ENCODE peak calls at places on chromosome 9, in nine cellular contexts. One of them, this sample, is unnamed.

GRCh38 chr9:131714161-131714646 is 25.7 kb downstream of the RAPGEF1 start:
- DNase-seq in mammary epithelial cell: peak; percentile 93
- DNase-seq in brain microvascular endothelial cell: peak; percentile 80
- DNase-seq in pons: no peak
- DNase-seq in omental fat pad: no peak
- DNase-seq in stimulated activated naive CD8-positive, alpha-beta T cell treated with anti-CD3 and anti-CD28 coated beads, Interleukin-15, amount 100 ng/mL, for 72 hours: no peak
- DNase-seq in foreskin keratinocyte: peak; percentile 92
- DNase-seq in fibroblast of the conjunctiva: peak; percentile 53
- DNase-seq in activated CD4-positive, alpha-beta T cell treated with anti-CD3 and anti-CD28 coated beads, Interleukin-2, amount 50 U/mL, for 48 hours: no peak
- DNase-seq in this sample: no peak

GRCh38 chr9:69981686-69982450 is 61.8 kb upstream of the MAMDC2 start:
- DNase-seq in mammary epithelial cell: no peak
- DNase-seq in brain microvascular endothelial cell: peak; percentile 57
- DNase-seq in pons: no peak
- DNase-seq in omental fat pad: no peak
- DNase-seq in stimulated activated naive CD8-positive, alpha-beta T cell treated with anti-CD3 and anti-CD28 coated beads, Interleukin-15, amount 100 ng/mL, for 72 hours: no peak
- DNase-seq in foreskin keratinocyte: peak; percentile 75
- DNase-seq in fibroblast of the conjunctiva: no peak
- DNase-seq in activated CD4-positive, alpha-beta T cell treated with anti-CD3 and anti-CD28 coated beads, Interleukin-2, amount 50 U/mL, for 48 hours: no peak
- DNase-seq in this sample: no peak

GRCh38 chr9:6218099-6218502 is 2.5 kb downstream of the IL33 start:
- DNase-seq in mammary epithelial cell: peak; percentile 61
- DNase-seq in brain microvascular endothelial cell: no peak
- DNase-seq in pons: no peak
- DNase-seq in omental fat pad: no peak
- DNase-seq in stimulated activated naive CD8-positive, alpha-beta T cell treated with anti-CD3 and anti-CD28 coated beads, Interleukin-15, amount 100 ng/mL, for 72 hours: no peak
- DNase-seq in foreskin keratinocyte: peak; percentile 49
- DNase-seq in fibroblast of the conjunctiva: peak; percentile 49
- DNase-seq in activated CD4-positive, alpha-beta T cell treated with anti-CD3 and anti-CD28 coated beads, Interleukin-2, amount 50 U/mL, for 48 hours: no peak
- DNase-seq in this sample: no peak

GRCh38 chr9:135976944-135977343 is 15.8 kb upstream of the UBAC1 start:
- DNase-seq in mammary epithelial cell: no peak
- DNase-seq in brain microvascular endothelial cell: no peak
- DNase-seq in pons: no peak
- DNase-seq in omental fat pad: no peak
- DNase-seq in stimulated activated naive CD8-positive, alpha-beta T cell treated with anti-CD3 and anti-CD28 coated beads, Interleukin-15, amount 100 ng/mL, for 72 hours: no peak
- DNase-seq in foreskin keratinocyte: no peak
- DNase-seq in fibroblast of the conjunctiva: no peak
- DNase-seq in activated CD4-positive, alpha-beta T cell treated with anti-CD3 and anti-CD28 coated beads, Interleukin-2, amount 50 U/mL, for 48 hours: no peak
- DNase-seq in this sample: no peak

GRCh38 chr9:131960805-131961495 is 118.7 kb downstream of the MED27 start:
- DNase-seq in mammary epithelial cell: peak; percentile 31
- DNase-seq in brain microvascular endothelial cell: no peak
- DNase-seq in pons: peak; percentile 94
- DNase-seq in omental fat pad: no peak
- DNase-seq in stimulated activated naive CD8-positive, alpha-beta T cell treated with anti-CD3 and anti-CD28 coated beads, Interleukin-15, amount 100 ng/mL, for 72 hours: no peak
- DNase-seq in foreskin keratinocyte: no peak
- DNase-seq in fibroblast of the conjunctiva: no peak
- DNase-seq in activated CD4-positive, alpha-beta T cell treated with anti-CD3 and anti-CD28 coated beads, Interleukin-2, amount 50 U/mL, for 48 hours: no peak
- DNase-seq in this sample: no peak

GRCh38 chr9:134496413-134497282 is 145.0 kb upstream of the COL5A1 start:
- DNase-seq in mammary epithelial cell: no peak
- DNase-seq in brain microvascular endothelial cell: peak; percentile 75
- DNase-seq in pons: no peak
- DNase-seq in omental fat pad: no peak
- DNase-seq in stimulated activated naive CD8-positive, alpha-beta T cell treated with anti-CD3 and anti-CD28 coated beads, Interleukin-15, amount 100 ng/mL, for 72 hours: no peak
- DNase-seq in foreskin keratinocyte: no peak
- DNase-seq in fibroblast of the conjunctiva: no peak
- DNase-seq in activated CD4-positive, alpha-beta T cell treated with anti-CD3 and anti-CD28 coated beads, Interleukin-2, amount 50 U/mL, for 48 hours: no peak
- DNase-seq in this sample: no peak

GRCh38 chr9:37919166-37919955 is 15.4 kb upstream of the SLC25A51 start:
- DNase-seq in mammary epithelial cell: no peak
- DNase-seq in brain microvascular endothelial cell: no peak
- DNase-seq in pons: no peak
- DNase-seq in omental fat pad: no peak
- DNase-seq in stimulated activated naive CD8-positive, alpha-beta T cell treated with anti-CD3 and anti-CD28 coated beads, Interleukin-15, amount 100 ng/mL, for 72 hours: no peak
- DNase-seq in foreskin keratinocyte: no peak
- DNase-seq in fibroblast of the conjunctiva: no peak
- DNase-seq in activated CD4-positive, alpha-beta T cell treated with anti-CD3 and anti-CD28 coated beads, Interleukin-2, amount 50 U/mL, for 48 hours: no peak
- DNase-seq in this sample: no peak

GRCh38 chr9:35112257-35113020 is 3.2 kb downstream of the ATOSB start:
- DNase-seq in mammary epithelial cell: peak; percentile 63
- DNase-seq in brain microvascular endothelial cell: peak; percentile 32
- DNase-seq in pons: peak; percentile 26
- DNase-seq in omental fat pad: no peak
- DNase-seq in stimulated activated naive CD8-positive, alpha-beta T cell treated with anti-CD3 and anti-CD28 coated beads, Interleukin-15, amount 100 ng/mL, for 72 hours: no peak
- DNase-seq in foreskin keratinocyte: peak; percentile 58
- DNase-seq in fibroblast of the conjunctiva: peak; percentile 82
- DNase-seq in activated CD4-positive, alpha-beta T cell treated with anti-CD3 and anti-CD28 coated beads, Interleukin-2, amount 50 U/mL, for 48 hours: no peak
- DNase-seq in this sample: no peak

GRCh38 chr9:134877541-134877940 is 3.1 kb upstream of the FCN2 start:
- DNase-seq in mammary epithelial cell: no peak
- DNase-seq in brain microvascular endothelial cell: no peak
- DNase-seq in pons: no peak
- DNase-seq in omental fat pad: no peak
- DNase-seq in stimulated activated naive CD8-positive, alpha-beta T cell treated with anti-CD3 and anti-CD28 coated beads, Interleukin-15, amount 100 ng/mL, for 72 hours: no peak
- DNase-seq in foreskin keratinocyte: no peak
- DNase-seq in fibroblast of the conjunctiva: no peak
- DNase-seq in activated CD4-positive, alpha-beta T cell treated with anti-CD3 and anti-CD28 coated beads, Interleukin-2, amount 50 U/mL, for 48 hours: no peak
- DNase-seq in this sample: no peak

GRCh38 chr9:128917151-128917849 is 3.5 kb upstream of the PHYHD1 start:
- DNase-seq in mammary epithelial cell: no peak
- DNase-seq in brain microvascular endothelial cell: peak; percentile 32
- DNase-seq in pons: peak; percentile 76
- DNase-seq in omental fat pad: no peak
- DNase-seq in stimulated activated naive CD8-positive, alpha-beta T cell treated with anti-CD3 and anti-CD28 coated beads, Interleukin-15, amount 100 ng/mL, for 72 hours: no peak
- DNase-seq in foreskin keratinocyte: no peak
- DNase-seq in fibroblast of the conjunctiva: peak; percentile 82
- DNase-seq in activated CD4-positive, alpha-beta T cell treated with anti-CD3 and anti-CD28 coated beads, Interleukin-2, amount 50 U/mL, for 48 hours: no peak
- DNase-seq in this sample: no peak

GRCh38 chr9:134835455-134835854 is 45.2 kb upstream of the FCN2 start:
- DNase-seq in mammary epithelial cell: no peak
- DNase-seq in brain microvascular endothelial cell: no peak
- DNase-seq in pons: no peak
- DNase-seq in omental fat pad: no peak
- DNase-seq in stimulated activated naive CD8-positive, alpha-beta T cell treated with anti-CD3 and anti-CD28 coated beads, Interleukin-15, amount 100 ng/mL, for 72 hours: no peak
- DNase-seq in foreskin keratinocyte: no peak
- DNase-seq in fibroblast of the conjunctiva: no peak
- DNase-seq in activated CD4-positive, alpha-beta T cell treated with anti-CD3 and anti-CD28 coated beads, Interleukin-2, amount 50 U/mL, for 48 hours: no peak
- DNase-seq in this sample: no peak

GRCh38 chr9:104872959-104873850 is 54.8 kb downstream of the ABCA1 start:
- DNase-seq in mammary epithelial cell: peak; percentile 97
- DNase-seq in brain microvascular endothelial cell: peak; percentile 99
- DNase-seq in pons: peak; percentile 63
- DNase-seq in omental fat pad: no peak
- DNase-seq in stimulated activated naive CD8-positive, alpha-beta T cell treated with anti-CD3 and anti-CD28 coated beads, Interleukin-15, amount 100 ng/mL, for 72 hours: no peak
- DNase-seq in foreskin keratinocyte: peak; percentile 99
- DNase-seq in fibroblast of the conjunctiva: peak; percentile 51
- DNase-seq in activated CD4-positive, alpha-beta T cell treated with anti-CD3 and anti-CD28 coated beads, Interleukin-2, amount 50 U/mL, for 48 hours: no peak
- DNase-seq in this sample: no peak

GRCh38 chr9:109417054-109417453 is 81.1 kb downstream of the PTPN3 start:
- DNase-seq in mammary epithelial cell: no peak
- DNase-seq in brain microvascular endothelial cell: no peak
- DNase-seq in pons: no peak
- DNase-seq in omental fat pad: no peak
- DNase-seq in stimulated activated naive CD8-positive, alpha-beta T cell treated with anti-CD3 and anti-CD28 coated beads, Interleukin-15, amount 100 ng/mL, for 72 hours: no peak
- DNase-seq in foreskin keratinocyte: no peak
- DNase-seq in fibroblast of the conjunctiva: no peak
- DNase-seq in activated CD4-positive, alpha-beta T cell treated with anti-CD3 and anti-CD28 coated beads, Interleukin-2, amount 50 U/mL, for 48 hours: no peak
- DNase-seq in this sample: no peak

GRCh38 chr9:13778486-13779110 is 499.1 kb upstream of the MPDZ start:
- DNase-seq in mammary epithelial cell: no peak
- DNase-seq in brain microvascular endothelial cell: peak; percentile 35
- DNase-seq in pons: no peak
- DNase-seq in omental fat pad: no peak
- DNase-seq in stimulated activated naive CD8-positive, alpha-beta T cell treated with anti-CD3 and anti-CD28 coated beads, Interleukin-15, amount 100 ng/mL, for 72 hours: no peak
- DNase-seq in foreskin keratinocyte: no peak
- DNase-seq in fibroblast of the conjunctiva: no peak
- DNase-seq in activated CD4-positive, alpha-beta T cell treated with anti-CD3 and anti-CD28 coated beads, Interleukin-2, amount 50 U/mL, for 48 hours: no peak
- DNase-seq in this sample: no peak

GRCh38 chr9:116653580-116654355 is 33.3 kb upstream of the TRIM32 start:
- DNase-seq in mammary epithelial cell: peak; percentile 66
- DNase-seq in brain microvascular endothelial cell: no peak
- DNase-seq in pons: peak; percentile 59
- DNase-seq in omental fat pad: no peak
- DNase-seq in stimulated activated naive CD8-positive, alpha-beta T cell treated with anti-CD3 and anti-CD28 coated beads, Interleukin-15, amount 100 ng/mL, for 72 hours: no peak
- DNase-seq in foreskin keratinocyte: peak; percentile 62
- DNase-seq in fibroblast of the conjunctiva: no peak
- DNase-seq in activated CD4-positive, alpha-beta T cell treated with anti-CD3 and anti-CD28 coated beads, Interleukin-2, amount 50 U/mL, for 48 hours: no peak
- DNase-seq in this sample: no peak

GRCh38 chr9:34114436-34114835 is 12.1 kb downstream of the DCAF12 start:
- DNase-seq in mammary epithelial cell: no peak
- DNase-seq in brain microvascular endothelial cell: no peak
- DNase-seq in pons: peak; percentile 8
- DNase-seq in omental fat pad: no peak
- DNase-seq in stimulated activated naive CD8-positive, alpha-beta T cell treated with anti-CD3 and anti-CD28 coated beads, Interleukin-15, amount 100 ng/mL, for 72 hours: no peak
- DNase-seq in foreskin keratinocyte: no peak
- DNase-seq in fibroblast of the conjunctiva: no peak
- DNase-seq in activated CD4-positive, alpha-beta T cell treated with anti-CD3 and anti-CD28 coated beads, Interleukin-2, amount 50 U/mL, for 48 hours: no peak
- DNase-seq in this sample: no peak

GRCh38 chr9:100674419-100675122 is 96.7 kb downstream of the CAVIN4 start:
- DNase-seq in mammary epithelial cell: no peak
- DNase-seq in brain microvascular endothelial cell: no peak
- DNase-seq in pons: peak; percentile 12
- DNase-seq in omental fat pad: no peak
- DNase-seq in stimulated activated naive CD8-positive, alpha-beta T cell treated with anti-CD3 and anti-CD28 coated beads, Interleukin-15, amount 100 ng/mL, for 72 hours: no peak
- DNase-seq in foreskin keratinocyte: no peak
- DNase-seq in fibroblast of the conjunctiva: no peak
- DNase-seq in activated CD4-positive, alpha-beta T cell treated with anti-CD3 and anti-CD28 coated beads, Interleukin-2, amount 50 U/mL, for 48 hours: no peak
- DNase-seq in this sample: no peak

GRCh38 chr9:2780846-2781245 is 63.0 kb downstream of the PUM3 start:
- DNase-seq in mammary epithelial cell: no peak
- DNase-seq in brain microvascular endothelial cell: no peak
- DNase-seq in pons: no peak
- DNase-seq in omental fat pad: no peak
- DNase-seq in stimulated activated naive CD8-positive, alpha-beta T cell treated with anti-CD3 and anti-CD28 coated beads, Interleukin-15, amount 100 ng/mL, for 72 hours: no peak
- DNase-seq in foreskin keratinocyte: peak; percentile 30
- DNase-seq in fibroblast of the conjunctiva: no peak
- DNase-seq in activated CD4-positive, alpha-beta T cell treated with anti-CD3 and anti-CD28 coated beads, Interleukin-2, amount 50 U/mL, for 48 hours: no peak
- DNase-seq in this sample: no peak

GRCh38 chr9:98172604-98173003 is 19.8 kb downstream of the CORO2A start:
- DNase-seq in mammary epithelial cell: no peak
- DNase-seq in brain microvascular endothelial cell: no peak
- DNase-seq in pons: no peak
- DNase-seq in omental fat pad: no peak
- DNase-seq in stimulated activated naive CD8-positive, alpha-beta T cell treated with anti-CD3 and anti-CD28 coated beads, Interleukin-15, amount 100 ng/mL, for 72 hours: no peak
- DNase-seq in foreskin keratinocyte: no peak
- DNase-seq in fibroblast of the conjunctiva: no peak
- DNase-seq in activated CD4-positive, alpha-beta T cell treated with anti-CD3 and anti-CD28 coated beads, Interleukin-2, amount 50 U/mL, for 48 hours: no peak
- DNase-seq in this sample: no peak

GRCh38 chr9:128972956-128973355 is 25.5 kb downstream of the NUP188 start:
- DNase-seq in mammary epithelial cell: peak; percentile 51
- DNase-seq in brain microvascular endothelial cell: peak; percentile 71
- DNase-seq in pons: no peak
- DNase-seq in omental fat pad: no peak
- DNase-seq in stimulated activated naive CD8-positive, alpha-beta T cell treated with anti-CD3 and anti-CD28 coated beads, Interleukin-15, amount 100 ng/mL, for 72 hours: no peak
- DNase-seq in foreskin keratinocyte: peak; percentile 55
- DNase-seq in fibroblast of the conjunctiva: no peak
- DNase-seq in activated CD4-positive, alpha-beta T cell treated with anti-CD3 and anti-CD28 coated beads, Interleukin-2, amount 50 U/mL, for 48 hours: no peak
- DNase-seq in this sample: no peak

GRCh38 chr9:130235558-130236435 is 29.8 kb upstream of the HMCN2 start:
- DNase-seq in mammary epithelial cell: peak; percentile 17
- DNase-seq in brain microvascular endothelial cell: peak; percentile 46
- DNase-seq in pons: peak; percentile 51
- DNase-seq in omental fat pad: peak; percentile 72
- DNase-seq in stimulated activated naive CD8-positive, alpha-beta T cell treated with anti-CD3 and anti-CD28 coated beads, Interleukin-15, amount 100 ng/mL, for 72 hours: peak; percentile 66
- DNase-seq in foreskin keratinocyte: no peak
- DNase-seq in fibroblast of the conjunctiva: peak; percentile 29
- DNase-seq in activated CD4-positive, alpha-beta T cell treated with anti-CD3 and anti-CD28 coated beads, Interleukin-2, amount 50 U/mL, for 48 hours: peak; percentile 75
- DNase-seq in this sample: peak; percentile 68

GRCh38 chr9:38183994-38184568 is 115.1 kb upstream of the SHB start:
- DNase-seq in mammary epithelial cell: peak; percentile 25
- DNase-seq in brain microvascular endothelial cell: no peak
- DNase-seq in pons: no peak
- DNase-seq in omental fat pad: no peak
- DNase-seq in stimulated activated naive CD8-positive, alpha-beta T cell treated with anti-CD3 and anti-CD28 coated beads, Interleukin-15, amount 100 ng/mL, for 72 hours: no peak
- DNase-seq in foreskin keratinocyte: no peak
- DNase-seq in fibroblast of the conjunctiva: peak; percentile 26
- DNase-seq in activated CD4-positive, alpha-beta T cell treated with anti-CD3 and anti-CD28 coated beads, Interleukin-2, amount 50 U/mL, for 48 hours: no peak
- DNase-seq in this sample: no peak

GRCh38 chr9:129686736-129687135 is 21.3 kb downstream of the PRRX2 start:
- DNase-seq in mammary epithelial cell: no peak
- DNase-seq in brain microvascular endothelial cell: no peak
- DNase-seq in pons: no peak
- DNase-seq in omental fat pad: no peak
- DNase-seq in stimulated activated naive CD8-positive, alpha-beta T cell treated with anti-CD3 and anti-CD28 coated beads, Interleukin-15, amount 100 ng/mL, for 72 hours: no peak
- DNase-seq in foreskin keratinocyte: no peak
- DNase-seq in fibroblast of the conjunctiva: no peak
- DNase-seq in activated CD4-positive, alpha-beta T cell treated with anti-CD3 and anti-CD28 coated beads, Interleukin-2, amount 50 U/mL, for 48 hours: no peak
- DNase-seq in this sample: no peak

GRCh38 chr9:14910178-14910805 is at the start of gene FREM1:
- DNase-seq in mammary epithelial cell: no peak
- DNase-seq in brain microvascular endothelial cell: peak; percentile 22
- DNase-seq in pons: peak; percentile 20
- DNase-seq in omental fat pad: no peak
- DNase-seq in stimulated activated naive CD8-positive, alpha-beta T cell treated with anti-CD3 and anti-CD28 coated beads, Interleukin-15, amount 100 ng/mL, for 72 hours: no peak
- DNase-seq in foreskin keratinocyte: no peak
- DNase-seq in fibroblast of the conjunctiva: peak; percentile 20
- DNase-seq in activated CD4-positive, alpha-beta T cell treated with anti-CD3 and anti-CD28 coated beads, Interleukin-2, amount 50 U/mL, for 48 hours: no peak
- DNase-seq in this sample: no peak

GRCh38 chr9:128607642-128608350 is 48.9 kb downstream of the DYNC2I2 start:
- DNase-seq in mammary epithelial cell: no peak
- DNase-seq in brain microvascular endothelial cell: no peak
- DNase-seq in pons: peak; percentile 86
- DNase-seq in omental fat pad: peak; percentile 28
- DNase-seq in stimulated activated naive CD8-positive, alpha-beta T cell treated with anti-CD3 and anti-CD28 coated beads, Interleukin-15, amount 100 ng/mL, for 72 hours: no peak
- DNase-seq in foreskin keratinocyte: no peak
- DNase-seq in fibroblast of the conjunctiva: peak; percentile 49
- DNase-seq in activated CD4-positive, alpha-beta T cell treated with anti-CD3 and anti-CD28 coated beads, Interleukin-2, amount 50 U/mL, for 48 hours: no peak
- DNase-seq in this sample: no peak

GRCh38 chr9:71680189-71680983 is 87.9 kb downstream of the CEMIP2 start:
- DNase-seq in mammary epithelial cell: peak; percentile 64
- DNase-seq in brain microvascular endothelial cell: peak; percentile 40
- DNase-seq in pons: no peak
- DNase-seq in omental fat pad: no peak
- DNase-seq in stimulated activated naive CD8-positive, alpha-beta T cell treated with anti-CD3 and anti-CD28 coated beads, Interleukin-15, amount 100 ng/mL, for 72 hours: no peak
- DNase-seq in foreskin keratinocyte: peak; percentile 87
- DNase-seq in fibroblast of the conjunctiva: no peak
- DNase-seq in activated CD4-positive, alpha-beta T cell treated with anti-CD3 and anti-CD28 coated beads, Interleukin-2, amount 50 U/mL, for 48 hours: no peak
- DNase-seq in this sample: no peak

GRCh38 chr9:121984726-121985402 is 108.2 kb downstream of the TTLL11 start:
- DNase-seq in mammary epithelial cell: peak; percentile 38
- DNase-seq in brain microvascular endothelial cell: peak; percentile 89
- DNase-seq in pons: no peak
- DNase-seq in omental fat pad: no peak
- DNase-seq in stimulated activated naive CD8-positive, alpha-beta T cell treated with anti-CD3 and anti-CD28 coated beads, Interleukin-15, amount 100 ng/mL, for 72 hours: no peak
- DNase-seq in foreskin keratinocyte: peak; percentile 54
- DNase-seq in fibroblast of the conjunctiva: peak; percentile 73
- DNase-seq in activated CD4-positive, alpha-beta T cell treated with anti-CD3 and anti-CD28 coated beads, Interleukin-2, amount 50 U/mL, for 48 hours: no peak
- DNase-seq in this sample: no peak

GRCh38 chr9:114200721-114201300 is 45.5 kb downstream of the COL27A1 start:
- DNase-seq in mammary epithelial cell: no peak
- DNase-seq in brain microvascular endothelial cell: no peak
- DNase-seq in pons: no peak
- DNase-seq in omental fat pad: no peak
- DNase-seq in stimulated activated naive CD8-positive, alpha-beta T cell treated with anti-CD3 and anti-CD28 coated beads, Interleukin-15, amount 100 ng/mL, for 72 hours: no peak
- DNase-seq in foreskin keratinocyte: no peak
- DNase-seq in fibroblast of the conjunctiva: no peak
- DNase-seq in activated CD4-positive, alpha-beta T cell treated with anti-CD3 and anti-CD28 coated beads, Interleukin-2, amount 50 U/mL, for 48 hours: no peak
- DNase-seq in this sample: no peak

GRCh38 chr9:107043886-107044285 is 180.9 kb downstream of the ZNF462 start:
- DNase-seq in mammary epithelial cell: no peak
- DNase-seq in brain microvascular endothelial cell: no peak
- DNase-seq in pons: peak; percentile 39
- DNase-seq in omental fat pad: no peak
- DNase-seq in stimulated activated naive CD8-positive, alpha-beta T cell treated with anti-CD3 and anti-CD28 coated beads, Interleukin-15, amount 100 ng/mL, for 72 hours: no peak
- DNase-seq in foreskin keratinocyte: no peak
- DNase-seq in fibroblast of the conjunctiva: no peak
- DNase-seq in activated CD4-positive, alpha-beta T cell treated with anti-CD3 and anti-CD28 coated beads, Interleukin-2, amount 50 U/mL, for 48 hours: no peak
- DNase-seq in this sample: no peak

GRCh38 chr9:120820095-120820494 is 22.6 kb downstream of the PSMD5 start:
- DNase-seq in mammary epithelial cell: no peak
- DNase-seq in brain microvascular endothelial cell: no peak
- DNase-seq in pons: no peak
- DNase-seq in omental fat pad: no peak
- DNase-seq in stimulated activated naive CD8-positive, alpha-beta T cell treated with anti-CD3 and anti-CD28 coated beads, Interleukin-15, amount 100 ng/mL, for 72 hours: no peak
- DNase-seq in foreskin keratinocyte: no peak
- DNase-seq in fibroblast of the conjunctiva: no peak
- DNase-seq in activated CD4-positive, alpha-beta T cell treated with anti-CD3 and anti-CD28 coated beads, Interleukin-2, amount 50 U/mL, for 48 hours: no peak
- DNase-seq in this sample: no peak

GRCh38 chr9:72843525-72844439 is 109.1 kb downstream of the ALDH1A1 start:
- DNase-seq in mammary epithelial cell: peak; percentile 9
- DNase-seq in brain microvascular endothelial cell: no peak
- DNase-seq in pons: no peak
- DNase-seq in omental fat pad: no peak
- DNase-seq in stimulated activated naive CD8-positive, alpha-beta T cell treated with anti-CD3 and anti-CD28 coated beads, Interleukin-15, amount 100 ng/mL, for 72 hours: no peak
- DNase-seq in foreskin keratinocyte: no peak
- DNase-seq in fibroblast of the conjunctiva: no peak
- DNase-seq in activated CD4-positive, alpha-beta T cell treated with anti-CD3 and anti-CD28 coated beads, Interleukin-2, amount 50 U/mL, for 48 hours: no peak
- DNase-seq in this sample: no peak

This sample was measured in immature natural killer cell.